ENCODE peak calls at places on chromosome 2, in four cellular contexts. L is GM12878, W is neural progenitor cell, Y is astrocyte. J is an unnamed sample.

GRCh38 chr2:146986161-146986560 is 858.7 kb upstream of the ACVR2A start:
- DNase-seq in Y (peak; percentile 50), L (peak; percentile 23), W (no peak), J (peak; percentile 88)

GRCh38 chr2:219155054-219155644 is 5.5 kb downstream of the NHEJ1 start:
- DNase-seq in L (no peak), Y (peak; percentile 17), W (peak; percentile 91), J (peak; percentile 91)

GRCh38 chr2:69012310-69013122 is 463 bp upstream of the ANTXR1 start:
- DNase-seq in L (no peak), Y (peak; percentile 40), W (peak; percentile 3), J (peak; percentile 88)

GRCh38 chr2:222933458-222933857 is 72.6 kb downstream of the ACSL3 start:
- DNase-seq in Y (no peak), W (no peak), L (no peak), J (no peak)

GRCh38 chr2:197294260-197294659 is 16.3 kb downstream of the ANKRD44 start:
- DNase-seq in L (no peak), W (no peak), Y (no peak), J (no peak)

GRCh38 chr2:36785179-36785795 is 88.8 kb downstream of the VIT start:
- DNase-seq in W (peak; percentile 69), Y (peak; percentile 30), L (no peak), J (peak; percentile 72)

GRCh38 chr2:75055307-75055819 is 96.9 kb downstream of the POLE4 start:
- DNase-seq in Y (no peak), L (no peak), W (no peak), J (no peak)

GRCh38 chr2:11533278-11534077 is at the start of gene GREB1:
- DNase-seq in W (no peak), L (no peak), Y (no peak), J (no peak)

GRCh38 chr2:17083902-17084301 is 418.3 kb upstream of the CYRIA start:
- DNase-seq in Y (peak; percentile 84), W (no peak), L (no peak), J (peak; percentile 1)

GRCh38 chr2:110727923-110728322 is 4.5 kb upstream of the ACOXL start:
- DNase-seq in Y (no peak), W (no peak), L (no peak), J (no peak)

DNA sequence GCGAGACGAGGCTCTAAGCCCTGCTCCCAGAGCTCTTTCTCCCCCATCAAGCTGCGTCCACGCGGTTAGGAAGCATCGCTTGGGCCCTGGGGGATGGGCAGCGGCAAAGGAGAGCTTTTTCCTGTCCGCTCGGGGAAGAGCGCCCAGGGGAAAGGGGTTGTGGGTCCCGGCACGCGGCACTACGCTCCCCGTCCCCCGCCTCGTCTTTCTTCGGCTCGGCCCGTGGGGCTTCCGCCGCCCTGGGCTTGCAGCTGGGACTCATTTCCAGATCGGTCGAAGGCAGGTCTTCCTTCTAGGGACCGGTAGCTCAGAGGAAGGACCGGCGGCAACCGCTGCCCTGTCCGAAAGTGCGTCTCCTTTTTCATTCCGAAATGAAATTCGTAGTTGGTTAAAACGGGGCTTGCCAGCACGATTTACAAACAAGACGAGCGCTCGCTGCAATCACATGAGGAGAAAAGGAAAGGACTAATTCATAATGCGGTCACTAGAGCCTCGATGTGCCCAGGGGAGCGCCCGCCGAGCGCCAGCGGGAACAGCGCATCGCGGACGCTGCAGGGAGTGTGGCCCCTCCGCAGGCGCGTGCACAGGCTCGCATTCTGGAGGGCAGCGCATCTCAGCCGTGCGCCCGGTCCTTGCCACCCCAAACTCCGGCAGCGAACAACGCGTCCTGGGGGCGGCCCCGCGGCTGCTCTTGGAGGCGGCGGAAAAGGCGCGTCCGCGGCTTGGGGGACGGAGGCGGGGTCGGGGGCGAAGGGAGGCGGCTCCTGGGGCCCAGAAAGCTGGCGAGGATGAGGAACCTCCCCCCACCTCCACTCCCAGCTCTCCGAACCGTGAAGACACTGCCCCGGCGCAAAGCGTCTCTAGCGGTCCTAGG is 3.6 kb upstream of the ITPRIPL1 start:
- DNase-seq in L (peak; percentile 82), Y (no peak), W (peak; percentile 85), J (peak; percentile 46)
- TF ChIP-seq EZH2 in L (no peak), Y (no peak), W (peak; percentile 74), J (no peak)

GRCh38 chr2:20113004-20113796 is 61.8 kb upstream of the LAPTM4A start:
- DNase-seq in Y (no peak), W (no peak), L (no peak), J (no peak)

GRCh38 chr2:20111311-20112131 is 60.1 kb upstream of the LAPTM4A start:
- DNase-seq in L (no peak), Y (no peak), W (no peak), J (peak; percentile 58)

GRCh38 chr2:20110876-20111275 is 59.4 kb upstream of the LAPTM4A start:
- DNase-seq in W (no peak), Y (no peak), L (no peak), J (peak; percentile 77)

GRCh38 chr2:20115902-20116301 is 64.5 kb upstream of the LAPTM4A start:
- DNase-seq in W (no peak), Y (no peak), L (no peak), J (no peak)

DNA sequence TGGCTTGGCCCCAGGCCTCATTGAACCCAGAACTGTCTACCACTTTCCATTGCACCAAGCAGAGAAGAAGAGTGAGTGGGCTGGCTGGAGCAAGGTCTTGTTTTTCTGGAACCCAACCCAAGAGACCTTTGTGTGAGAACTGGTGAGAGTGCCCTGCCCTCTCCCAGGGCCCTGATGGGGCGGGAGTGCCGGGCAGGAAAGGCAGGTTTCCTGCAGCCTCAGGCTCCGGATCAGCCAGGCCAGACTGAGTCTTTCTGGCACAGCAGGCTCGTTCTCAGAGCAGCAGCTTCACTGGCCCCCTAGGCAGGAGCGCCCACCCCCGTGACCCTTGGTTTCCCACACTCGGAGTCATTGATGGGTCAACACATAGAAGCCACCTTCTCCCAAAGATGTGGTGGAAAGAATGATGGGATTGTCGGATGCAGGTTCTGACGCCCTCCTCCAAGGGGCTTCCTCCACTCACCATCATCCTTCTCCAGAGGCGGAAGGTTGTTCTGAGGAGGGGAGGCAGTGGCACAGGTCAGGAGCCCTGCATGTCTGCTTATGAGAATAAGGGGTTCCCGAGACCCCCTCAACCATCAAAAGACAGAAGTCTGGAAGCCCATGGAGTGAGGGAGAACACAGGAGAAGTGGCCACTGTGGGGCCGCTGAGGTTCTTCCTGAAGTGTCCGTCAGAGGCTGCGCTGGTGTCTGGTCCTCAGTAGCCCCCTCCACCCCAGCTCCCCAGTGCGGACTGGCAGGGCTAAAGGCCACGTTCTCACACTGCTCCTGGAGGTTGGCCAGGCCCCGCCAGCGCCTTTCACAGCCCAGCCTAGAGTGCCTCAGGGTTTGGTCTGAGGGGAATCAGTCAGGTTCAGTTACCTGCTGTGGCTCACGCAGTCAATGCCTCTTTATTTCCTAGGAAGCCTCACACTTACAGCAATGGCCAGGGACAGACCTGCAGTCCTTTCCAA is 62.8 kb upstream of the LAPTM4A start:
- DNase-seq in W (no peak), Y (no peak), L (no peak), J (no peak)
- TF ChIP-seq EZH2 in W (no peak), Y (no peak), L (no peak), J (no peak)

GRCh38 chr2:79000008-79000576 is 25.4 kb upstream of the REG3G start:
- DNase-seq in Y (no peak), L (no peak), W (no peak), J (no peak)

GRCh38 chr2:79001285-79001684 is 24.2 kb upstream of the REG3G start:
- DNase-seq in W (no peak), Y (no peak), L (no peak), J (no peak)

GRCh38 chr2:78993518-78994148 is 31.9 kb upstream of the REG3G start:
- DNase-seq in L (no peak), Y (no peak), W (no peak), J (no peak)

GRCh38 chr2:78994789-78995188 is 30.7 kb upstream of the REG3G start:
- DNase-seq in Y (no peak), W (no peak), L (no peak), J (no peak)

GRCh38 chr2:78999410-78999809 is 26.1 kb upstream of the REG3G start:
- DNase-seq in W (peak; percentile 31), L (no peak), Y (no peak), J (peak; percentile 43)
- TF ChIP-seq EZH2 in W (no peak), L (no peak), Y (no peak), J (no peak)

DNA sequence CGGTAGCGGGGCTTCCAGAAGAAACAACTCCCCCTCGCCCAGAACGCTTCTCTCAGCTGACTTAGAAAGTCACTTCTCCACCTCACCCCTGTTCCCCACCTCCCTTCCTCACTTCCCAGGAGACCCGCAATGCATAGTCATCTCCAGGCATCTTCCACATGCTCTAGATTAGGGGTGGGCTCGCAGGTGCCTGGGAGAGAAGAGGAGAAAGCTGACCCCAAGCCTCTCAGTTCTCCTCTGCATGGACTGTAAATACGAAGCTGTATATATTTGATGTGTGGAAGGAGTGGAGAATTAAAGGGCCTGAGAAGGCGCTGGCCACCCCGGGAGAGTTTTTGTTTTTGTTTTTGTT is 1.8 kb downstream of the MAL start:
- DNase-seq in L (no peak), W (no peak), Y (no peak), J (no peak)
- TF ChIP-seq EZH2 in L (no peak), W (no peak), Y (no peak), J (peak; percentile 7)

DNA sequence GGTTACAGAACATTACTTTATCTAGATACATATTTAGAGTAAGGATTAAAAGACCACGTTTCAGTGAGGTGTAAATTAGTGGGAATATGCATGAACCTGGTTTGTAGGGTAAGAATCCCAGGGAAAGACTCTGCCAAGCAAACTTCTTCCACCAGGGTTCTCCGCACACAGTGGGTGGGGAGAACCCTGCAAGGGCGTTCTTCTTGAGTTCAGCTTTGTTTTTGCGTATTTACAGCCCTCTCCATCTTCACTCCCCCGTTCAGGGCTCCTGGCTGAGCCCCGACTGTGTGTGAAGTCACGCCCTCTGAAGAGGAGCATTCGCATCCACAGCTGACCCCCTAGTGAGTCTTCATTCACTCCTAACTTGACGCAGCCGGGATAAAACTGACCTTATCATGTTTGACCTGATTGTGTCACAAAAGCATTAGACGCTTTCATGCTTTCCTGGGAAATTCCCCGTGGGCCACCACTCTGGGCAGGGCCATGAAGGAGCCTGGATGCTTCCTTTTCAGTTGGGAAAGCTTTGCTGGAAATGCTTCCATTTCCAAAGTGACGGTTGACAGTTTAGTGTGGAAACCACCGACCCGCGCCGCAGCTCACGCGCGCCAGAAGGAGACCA is 1.0 kb downstream of the ALKAL2 start:
- DNase-seq in L (no peak), W (peak; percentile 58), Y (no peak), J (no peak)
- TF ChIP-seq EZH2 in L (no peak), W (no peak), Y (no peak), J (no peak)

GRCh38 chr2:176115883-176116813 is at the start of gene HOXD10:
- DNase-seq in W (peak; percentile 65), L (no peak), Y (no peak), J (peak; percentile 89)
- TF ChIP-seq EZH2 in W (peak; percentile 95), L (no peak), Y (peak; percentile 89), J (no peak)

GRCh38 chr2:234569776-234570430 is 73.0 kb upstream of the ARL4C start:
- DNase-seq in W (no peak), L (no peak), Y (no peak), J (no peak)
- TF ChIP-seq EZH2 in W (no peak), L (no peak), Y (no peak), J (no peak)

GRCh38 chr2:14427982-14428567 is 204.4 kb upstream of the LRATD1 start:
- DNase-seq in W (no peak), L (no peak), Y (peak; percentile 90), J (no peak)
- TF ChIP-seq EZH2 in W (no peak), L (no peak), Y (no peak), J (no peak)

GRCh38 chr2:236167297-236168109 is 683 bp downstream of the GBX2 start:
- DNase-seq in L (no peak), Y (peak; percentile 44), W (peak; percentile 86), J (peak; percentile 35)
- TF ChIP-seq EZH2 in L (no peak), Y (peak; percentile 43), W (peak; percentile 73), J (peak; percentile 65)

J was measured in A673.